ENCODE peak calls at places on chromosomes 1 and 21, in six cellular contexts. One of them, this sample, is unnamed.

GRCh38 chr21:42310411-42311001 is 4.7 kb downstream of the TFF3 start:
- DNase-seq in MM.1S: no peak
- DNase-seq in osteoblast: peak
- DNase-seq in endothelial cell: no peak
- DNase-seq in gastrocnemius medialis: no peak
- DNase-seq in heart right ventricle: no peak
- DNase-seq in this sample: no peak

GRCh38 chr21:39927304-39927886 is 60.2 kb downstream of the PCP4 start:
- DNase-seq in MM.1S: no peak
- DNase-seq in gastrocnemius medialis: no peak
- DNase-seq in heart right ventricle: no peak
- DNase-seq in endothelial cell: no peak
- DNase-seq in osteoblast: peak
- DNase-seq in this sample: no peak

GRCh38 chr1:174230399-174230798 is 71.1 kb downstream of the RABGAP1L start:
- DNase-seq in endothelial cell: no peak
- DNase-seq in MM.1S: no peak
- DNase-seq in gastrocnemius medialis: no peak
- DNase-seq in osteoblast: no peak
- DNase-seq in heart right ventricle: no peak
- DNase-seq in this sample: no peak

GRCh38 chr1:116720406-116721071 is 33.7 kb upstream of the CD2 start:
- DNase-seq in heart right ventricle: no peak
- DNase-seq in osteoblast: no peak
- DNase-seq in gastrocnemius medialis: no peak
- DNase-seq in MM.1S: no peak
- DNase-seq in endothelial cell: no peak
- DNase-seq in this sample: no peak

GRCh38 chr1:195999022-195999421 is 609.2 kb downstream of the KCNT2 start:
- DNase-seq in heart right ventricle: no peak
- DNase-seq in osteoblast: no peak
- DNase-seq in MM.1S: no peak
- DNase-seq in gastrocnemius medialis: no peak
- DNase-seq in endothelial cell: no peak
- DNase-seq in this sample: no peak

GRCh38 chr21:31075844-31076243 is 37.6 kb upstream of the KRTAP19-8 start:
- DNase-seq in gastrocnemius medialis: no peak
- DNase-seq in osteoblast: peak
- DNase-seq in heart right ventricle: no peak
- DNase-seq in endothelial cell: no peak
- DNase-seq in MM.1S: no peak
- DNase-seq in this sample: no peak

GRCh38 chr1:48955774-48956173 is 179.1 kb upstream of the BEND5 start:
- DNase-seq in gastrocnemius medialis: no peak
- DNase-seq in endothelial cell: no peak
- DNase-seq in osteoblast: no peak
- DNase-seq in heart right ventricle: no peak
- DNase-seq in MM.1S: no peak
- DNase-seq in this sample: no peak

GRCh38 chr1:224259986-224260385 is 70.0 kb downstream of the NVL start:
- DNase-seq in MM.1S: no peak
- DNase-seq in heart right ventricle: no peak
- DNase-seq in osteoblast: peak
- DNase-seq in gastrocnemius medialis: no peak
- DNase-seq in endothelial cell: no peak
- DNase-seq in this sample: no peak

GRCh38 chr1:30111431-30111830 is 612.0 kb downstream of the MATN1 start:
- DNase-seq in MM.1S: peak
- DNase-seq in endothelial cell: peak
- DNase-seq in heart right ventricle: peak
- DNase-seq in osteoblast: peak
- DNase-seq in gastrocnemius medialis: no peak
- DNase-seq in this sample: peak

GRCh38 chr21:43203523-43204080 is 34.8 kb downstream of the CRYAA start:
- DNase-seq in gastrocnemius medialis: no peak
- DNase-seq in MM.1S: no peak
- DNase-seq in heart right ventricle: no peak
- DNase-seq in osteoblast: peak
- DNase-seq in endothelial cell: no peak
- DNase-seq in this sample: peak

GRCh38 chr1:3060601-3061551 is 8.1 kb upstream of the PRDM16 start:
- DNase-seq in gastrocnemius medialis: no peak
- DNase-seq in heart right ventricle: no peak
- DNase-seq in osteoblast: peak
- DNase-seq in MM.1S: no peak
- DNase-seq in endothelial cell: no peak
- DNase-seq in this sample: no peak

GRCh38 chr1:43235451-43236121 is 34.2 kb upstream of the TMEM125 start:
- DNase-seq in MM.1S: no peak
- DNase-seq in endothelial cell: no peak
- DNase-seq in osteoblast: no peak
- DNase-seq in gastrocnemius medialis: no peak
- DNase-seq in heart right ventricle: no peak
- DNase-seq in this sample: no peak

GRCh38 chr1:169163059-169163458 is 56.6 kb downstream of the ATP1B1 start:
- DNase-seq in gastrocnemius medialis: no peak
- DNase-seq in osteoblast: no peak
- DNase-seq in MM.1S: no peak
- DNase-seq in endothelial cell: no peak
- DNase-seq in heart right ventricle: no peak
- DNase-seq in this sample: no peak

GRCh38 chr1:56295949-56296929 is 283.1 kb downstream of the PLPP3 start:
- DNase-seq in gastrocnemius medialis: no peak
- DNase-seq in MM.1S: peak
- DNase-seq in osteoblast: no peak
- DNase-seq in endothelial cell: no peak
- DNase-seq in heart right ventricle: no peak
- DNase-seq in this sample: no peak

GRCh38 chr1:2821970-2822620 is 20.6 kb upstream of the TTC34 start:
- DNase-seq in endothelial cell: peak
- DNase-seq in gastrocnemius medialis: no peak
- DNase-seq in MM.1S: no peak
- DNase-seq in osteoblast: peak
- DNase-seq in heart right ventricle: peak
- DNase-seq in this sample: peak

GRCh38 chr1:202259705-202260104 is 66.1 kb downstream of the LGR6 start:
- DNase-seq in osteoblast: no peak
- DNase-seq in endothelial cell: no peak
- DNase-seq in MM.1S: no peak
- DNase-seq in heart right ventricle: no peak
- DNase-seq in gastrocnemius medialis: no peak
- DNase-seq in this sample: no peak

GRCh38 chr1:1402081-1402900 is 3.2 kb upstream of the CCNL2 start:
- DNase-seq in osteoblast: peak
- DNase-seq in gastrocnemius medialis: no peak
- DNase-seq in MM.1S: peak
- DNase-seq in heart right ventricle: no peak
- DNase-seq in endothelial cell: peak
- DNase-seq in this sample: peak

GRCh38 chr1:47436979-47437517 is 796 bp upstream of the FOXD2 start:
- DNase-seq in endothelial cell: peak
- DNase-seq in MM.1S: no peak
- DNase-seq in gastrocnemius medialis: no peak
- DNase-seq in heart right ventricle: no peak
- DNase-seq in osteoblast: peak
- DNase-seq in this sample: no peak

GRCh38 chr1:59504281-59504680 is 207.4 kb downstream of the FGGY start:
- DNase-seq in MM.1S: no peak
- DNase-seq in heart right ventricle: no peak
- DNase-seq in gastrocnemius medialis: no peak
- DNase-seq in osteoblast: no peak
- DNase-seq in endothelial cell: no peak
- DNase-seq in this sample: no peak

GRCh38 chr1:3906672-3907020 is 6.6 kb upstream of the C1orf174 start:
- DNase-seq in heart right ventricle: no peak
- DNase-seq in gastrocnemius medialis: no peak
- DNase-seq in MM.1S: no peak
- DNase-seq in osteoblast: no peak
- DNase-seq in endothelial cell: no peak
- DNase-seq in this sample: no peak

GRCh38 chr1:243495442-243496172 is 239.8 kb downstream of the SDCCAG8 start:
- DNase-seq in osteoblast: peak
- DNase-seq in heart right ventricle: no peak
- DNase-seq in MM.1S: no peak
- DNase-seq in endothelial cell: no peak
- DNase-seq in gastrocnemius medialis: no peak
- DNase-seq in this sample: peak

GRCh38 chr1:97160796-97161195 is 439.2 kb downstream of the PTBP2 start:
- DNase-seq in MM.1S: no peak
- DNase-seq in gastrocnemius medialis: no peak
- DNase-seq in osteoblast: no peak
- DNase-seq in endothelial cell: no peak
- DNase-seq in heart right ventricle: no peak
- DNase-seq in this sample: no peak

GRCh38 chr1:89911186-89911976 is 83.5 kb upstream of the ZNF326 start:
- DNase-seq in gastrocnemius medialis: no peak
- DNase-seq in endothelial cell: no peak
- DNase-seq in MM.1S: no peak
- DNase-seq in heart right ventricle: no peak
- DNase-seq in osteoblast: peak
- DNase-seq in this sample: no peak

GRCh38 chr21:14306143-14306907 is 76.6 kb downstream of the HSPA13 start:
- DNase-seq in MM.1S: peak
- DNase-seq in heart right ventricle: no peak
- DNase-seq in osteoblast: no peak
- DNase-seq in gastrocnemius medialis: no peak
- DNase-seq in endothelial cell: no peak
- DNase-seq in this sample: no peak

GRCh38 chr1:201739054-201739453 is 89.9 kb upstream of the IPO9 start:
- DNase-seq in MM.1S: no peak
- DNase-seq in endothelial cell: no peak
- DNase-seq in gastrocnemius medialis: no peak
- DNase-seq in osteoblast: peak
- DNase-seq in heart right ventricle: no peak
- DNase-seq in this sample: no peak

GRCh38 chr21:45309069-45309521 is 21.4 kb upstream of the POFUT2 start:
- DNase-seq in heart right ventricle: peak
- DNase-seq in endothelial cell: peak
- DNase-seq in gastrocnemius medialis: no peak
- DNase-seq in MM.1S: peak
- DNase-seq in osteoblast: peak
- DNase-seq in this sample: peak
- TF ChIP-seq CTCF in heart right ventricle: peak
- TF ChIP-seq CTCF in endothelial cell: peak
- TF ChIP-seq CTCF in gastrocnemius medialis: peak
- TF ChIP-seq CTCF in MM.1S: peak
- TF ChIP-seq CTCF in osteoblast: peak
- TF ChIP-seq CTCF in this sample: peak

GRCh38 chr21:19508442-19508841 is 1104.9 kb upstream of the TMPRSS15 start:
- DNase-seq in endothelial cell: no peak
- DNase-seq in osteoblast: no peak
- DNase-seq in heart right ventricle: no peak
- DNase-seq in gastrocnemius medialis: no peak
- DNase-seq in MM.1S: no peak
- DNase-seq in this sample: no peak

GRCh38 chr21:19508844-19509243 is 1105.3 kb upstream of the TMPRSS15 start:
- DNase-seq in endothelial cell: no peak
- DNase-seq in gastrocnemius medialis: no peak
- DNase-seq in osteoblast: no peak
- DNase-seq in heart right ventricle: no peak
- DNase-seq in MM.1S: no peak
- DNase-seq in this sample: no peak

GRCh38 chr21:19510057-19510456 is 1106.5 kb upstream of the TMPRSS15 start:
- DNase-seq in heart right ventricle: no peak
- DNase-seq in osteoblast: no peak
- DNase-seq in gastrocnemius medialis: no peak
- DNase-seq in endothelial cell: no peak
- DNase-seq in MM.1S: no peak
- DNase-seq in this sample: no peak

GRCh38 chr21:19510653-19511052 is 1107.1 kb upstream of the TMPRSS15 start:
- DNase-seq in MM.1S: no peak
- DNase-seq in osteoblast: no peak
- DNase-seq in endothelial cell: no peak
- DNase-seq in heart right ventricle: no peak
- DNase-seq in gastrocnemius medialis: no peak
- DNase-seq in this sample: no peak

GRCh38 chr21:19507682-19508260 is 1104.2 kb upstream of the TMPRSS15 start:
- DNase-seq in osteoblast: no peak
- DNase-seq in gastrocnemius medialis: no peak
- DNase-seq in endothelial cell: no peak
- DNase-seq in heart right ventricle: no peak
- DNase-seq in MM.1S: peak
- DNase-seq in this sample: no peak
- TF ChIP-seq CTCF in osteoblast: no peak
- TF ChIP-seq CTCF in gastrocnemius medialis: no peak
- TF ChIP-seq CTCF in endothelial cell: peak
- TF ChIP-seq CTCF in heart right ventricle: no peak
- TF ChIP-seq CTCF in MM.1S: peak
- TF ChIP-seq CTCF in this sample: no peak

GRCh38 chr1:102580806-102581205 is 527.5 kb downstream of the COL11A1 start:
- DNase-seq in heart right ventricle: no peak
- DNase-seq in osteoblast: no peak
- DNase-seq in endothelial cell: no peak
- DNase-seq in MM.1S: no peak
- DNase-seq in gastrocnemius medialis: no peak
- DNase-seq in this sample: no peak
- TF ChIP-seq CTCF in heart right ventricle: no peak
- TF ChIP-seq CTCF in osteoblast: no peak
- TF ChIP-seq CTCF in endothelial cell: no peak
- TF ChIP-seq CTCF in MM.1S: no peak
- TF ChIP-seq CTCF in gastrocnemius medialis: no peak
- TF ChIP-seq CTCF in this sample: no peak

GRCh38 chr1:66326867-66327266 is 207.1 kb upstream of the SGIP1 start:
- DNase-seq in heart right ventricle: no peak
- DNase-seq in MM.1S: no peak
- DNase-seq in osteoblast: peak
- DNase-seq in gastrocnemius medialis: peak
- DNase-seq in endothelial cell: no peak
- DNase-seq in this sample: peak

GRCh38 chr1:66327582-66327981 is 206.4 kb upstream of the SGIP1 start:
- DNase-seq in endothelial cell: no peak
- DNase-seq in heart right ventricle: no peak
- DNase-seq in MM.1S: no peak
- DNase-seq in osteoblast: no peak
- DNase-seq in gastrocnemius medialis: no peak
- DNase-seq in this sample: no peak

GRCh38 chr1:66320231-66320630 is 213.7 kb upstream of the SGIP1 start:
- DNase-seq in endothelial cell: no peak
- DNase-seq in MM.1S: no peak
- DNase-seq in osteoblast: no peak
- DNase-seq in gastrocnemius medialis: no peak
- DNase-seq in heart right ventricle: no peak
- DNase-seq in this sample: no peak

GRCh38 chr1:66325594-66326380 is 208.2 kb upstream of the SGIP1 start:
- DNase-seq in gastrocnemius medialis: no peak
- DNase-seq in heart right ventricle: no peak
- DNase-seq in osteoblast: no peak
- DNase-seq in endothelial cell: no peak
- DNase-seq in MM.1S: no peak
- DNase-seq in this sample: no peak

DNA sequence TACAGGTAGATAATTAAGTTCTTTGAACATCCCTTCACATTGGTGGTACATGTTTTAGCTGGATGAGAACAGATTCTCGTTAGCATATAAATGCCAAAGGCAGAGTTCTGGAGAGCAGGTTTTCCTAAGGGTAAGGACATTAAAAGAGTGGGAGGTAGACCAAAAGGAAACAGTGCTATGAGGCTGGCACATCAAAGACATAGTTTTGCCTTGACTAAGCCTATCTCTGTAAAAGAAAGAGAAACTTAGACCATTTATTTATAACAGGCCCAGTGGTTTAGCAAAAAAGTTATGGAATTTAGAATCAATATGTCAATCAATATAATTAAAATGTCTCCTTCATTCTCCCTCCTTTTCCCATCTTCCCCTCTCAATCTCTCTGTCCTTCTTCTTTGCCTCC is 210.0 kb upstream of the SGIP1 start:
- DNase-seq in endothelial cell: no peak
- DNase-seq in gastrocnemius medialis: no peak
- DNase-seq in heart right ventricle: no peak
- DNase-seq in MM.1S: no peak
- DNase-seq in osteoblast: peak
- DNase-seq in this sample: no peak
- TF ChIP-seq CTCF in endothelial cell: no peak
- TF ChIP-seq CTCF in gastrocnemius medialis: no peak
- TF ChIP-seq CTCF in heart right ventricle: no peak
- TF ChIP-seq CTCF in MM.1S: no peak
- TF ChIP-seq CTCF in osteoblast: no peak
- TF ChIP-seq CTCF in this sample: no peak

This sample was measured in psoas muscle.